ENCODE peak calls at places on chromosomes 16 and 17, in six cellular contexts. G, F, I, P, T and A are unnamed samples.

GRCh38 chr16:88469615-88470395 is 16.7 kb downstream of the ZFPM1 start:
- DNase-seq in F (no peak), I (no peak), T (no peak), P (no peak), G (no peak), A (no peak)

GRCh38 chr16:86319871-86320270 is 190.5 kb upstream of the FOXF1 start:
- DNase-seq in I (no peak), T (no peak), P (no peak), G (peak; percentile 38), F (no peak), A (no peak)

GRCh38 chr17:9241371-9241712 is 220.0 kb downstream of the NTN1 start:
- DNase-seq in P (no peak), T (no peak), I (peak; percentile 42), G (no peak), F (no peak), A (no peak)

GRCh38 chr17:57849163-57849873 is 526 bp downstream of the MRPS23 start:
- DNase-seq in F (no peak), P (no peak), G (no peak), T (no peak), I (no peak), A (no peak)

GRCh38 chr17:13925579-13925978 is 143.7 kb upstream of the COX10 start:
- DNase-seq in T (no peak), I (no peak), P (no peak), F (no peak), G (no peak), A (no peak)

GRCh38 chr17:77186141-77186604 is 45.4 kb downstream of the SEC14L1 start:
- DNase-seq in G (no peak), T (no peak), P (no peak), F (no peak), I (no peak), A (no peak)

GRCh38 chr17:48995332-48995870 is 1.8 kb upstream of the IGF2BP1 start:
- DNase-seq in F (peak; percentile 69), T (peak; percentile 85), I (peak; percentile 37), G (no peak), P (peak; percentile 78), A (peak; percentile 93)

GRCh38 chr16:50152386-50152806 is 710 bp upstream of the TENT4B start:
- DNase-seq in T (no peak), G (no peak), I (peak; percentile 58), F (no peak), P (peak; percentile 71), A (no peak)

GRCh38 chr17:76556759-76557367 is 17.0 kb downstream of the PRCD start:
- DNase-seq in G (peak; percentile 49), F (no peak), T (peak; percentile 35), I (peak; percentile 78), P (no peak), A (peak; percentile 51)

GRCh38 chr17:78735832-78736525 is 46.1 kb downstream of the CYTH1 start:
- DNase-seq in I (peak; percentile 46), P (no peak), G (no peak), T (no peak), F (no peak), A (peak; percentile 67)

GRCh38 chr17:50257574-50258224 is 16.6 kb upstream of the TMEM92 start:
- DNase-seq in G (no peak), T (peak; percentile 31), P (no peak), F (no peak), I (no peak), A (no peak)

GRCh38 chr17:43701318-43701743 is 39.6 kb upstream of the MEOX1 start:
- DNase-seq in T (no peak), I (peak; percentile 84), G (peak; percentile 76), P (no peak), F (no peak), A (no peak)

GRCh38 chr17:31437720-31438400 is 46.4 kb downstream of the RAB11FIP4 start:
- DNase-seq in P (no peak), T (peak; percentile 28), F (no peak), G (no peak), I (no peak), A (no peak)

GRCh38 chr17:7854851-7855642 is at the start of gene TMEM88:
- DNase-seq in T (peak; percentile 81), P (peak; percentile 66), I (peak; percentile 50), F (peak; percentile 83), G (no peak), A (peak; percentile 88)

GRCh38 chr16:79806757-79807156 is 206.2 kb upstream of the MAF start:
- DNase-seq in F (no peak), P (no peak), T (no peak), I (no peak), G (no peak), A (no peak)

GRCh38 chr16:89598199-89598598 is 15.2 kb upstream of the DPEP1 start:
- DNase-seq in T (no peak), P (no peak), F (no peak), G (peak; percentile 43), I (peak; percentile 77), A (peak; percentile 60)

GRCh38 chr16:29898786-29899515 is 399 bp downstream of the SEZ6L2 start:
- DNase-seq in F (peak; percentile 33), P (peak; percentile 90), I (peak; percentile 24), T (peak; percentile 87), G (no peak), A (no peak)

GRCh38 chr16:49464877-49465504 is 91.4 kb downstream of the C16orf78 start:
- DNase-seq in P (peak; percentile 88), T (peak; percentile 73), F (peak; percentile 37), G (no peak), I (no peak), A (peak; percentile 59)

GRCh38 chr16:46801428-46802049 is 29.4 kb downstream of the C16orf87 start:
- DNase-seq in I (peak; percentile 55), T (no peak), G (peak; percentile 25), F (no peak), P (no peak), A (peak; percentile 63)

GRCh38 chr16:49602201-49603041 is 228.8 kb downstream of the C16orf78 start:
- DNase-seq in P (peak; percentile 51), F (no peak), I (no peak), T (peak; percentile 33), G (no peak), A (peak; percentile 42)

GRCh38 chr17:55056530-55056929 is 88.0 kb downstream of the STXBP4 start:
- DNase-seq in F (no peak), T (no peak), I (no peak), G (no peak), P (no peak), A (no peak)

GRCh38 chr16:18800674-18801196 is 614 bp downstream of the ARL6IP1 start:
- DNase-seq in F (peak; percentile 48), T (no peak), G (no peak), I (peak; percentile 44), P (no peak), A (peak; percentile 44)
- H4K8ac ChIP-seq in F (no peak overlapping the region), T (no peak overlapping the region), G (peak overlapping the region; percentile 1), I (no peak overlapping the region), P (peak overlapping the region; percentile 68), A (no peak overlapping the region)

DNA sequence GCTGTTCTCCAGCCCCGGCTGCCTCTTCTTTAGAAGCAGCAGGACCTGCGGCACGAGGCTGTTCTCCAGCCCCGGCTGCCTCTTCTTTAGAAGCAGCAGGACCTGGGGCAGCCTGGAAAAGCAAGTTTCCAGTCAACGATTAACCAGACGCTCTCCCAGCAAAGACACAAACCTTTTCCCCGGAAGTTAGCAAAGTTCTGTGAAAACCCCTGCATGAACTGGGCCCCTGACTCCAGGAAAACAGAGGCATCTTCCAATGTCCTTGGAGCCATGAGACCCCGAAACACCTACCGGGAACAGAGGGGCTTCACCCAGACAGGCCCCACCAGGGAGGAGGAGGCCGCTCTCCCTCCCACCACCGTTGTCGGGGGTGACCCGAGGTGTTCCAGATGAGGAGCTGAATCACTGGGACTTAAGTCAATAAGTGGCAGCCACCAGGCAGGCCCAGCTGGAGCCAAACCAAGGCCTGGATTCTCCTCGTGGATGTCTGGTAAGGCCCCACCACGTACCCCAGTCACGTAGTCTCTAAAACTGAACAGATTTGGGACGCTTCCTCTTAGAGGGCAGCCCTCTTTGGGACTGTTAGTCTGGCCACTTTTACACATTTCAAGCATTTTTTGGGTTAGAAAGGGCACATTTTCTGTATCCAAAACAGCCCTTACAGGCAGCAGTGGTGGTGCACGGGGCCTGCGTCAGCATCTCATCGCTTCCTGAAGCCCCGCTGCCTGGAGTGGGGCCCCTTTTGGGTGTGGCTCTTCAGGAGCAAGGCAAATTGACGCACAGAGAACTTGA is at the start of gene RPH3AL:
- DNase-seq in F (peak; percentile 48), T (peak; percentile 54), G (no peak), P (no peak), I (peak; percentile 83), A (peak; percentile 72)
- H4K8ac ChIP-seq in F (peak within 1 kb of the TSS; percentile 78), T (no peak within 1 kb of the TSS), G (no peak within 1 kb of the TSS), P (peak within 1 kb of the TSS; percentile 93), I (peak within 1 kb of the TSS; percentile 98), A (no peak within 1 kb of the TSS)

GRCh38 chr16:78489072-78489471 is 389.6 kb downstream of the WWOX start:
- DNase-seq in T (no peak), F (no peak), P (no peak), I (no peak), G (no peak), A (no peak)
- H4K8ac ChIP-seq in T (no peak overlapping the region), F (no peak overlapping the region), P (no peak overlapping the region), I (no peak overlapping the region), G (no peak overlapping the region), A (no peak overlapping the region)

GRCh38 chr17:82841921-82842596 is 2.2 kb upstream of the ZNF750 start:
- DNase-seq in G (no peak), T (no peak), F (no peak), P (no peak), I (no peak), A (no peak)

GRCh38 chr17:82838386-82839063 is 1.3 kb downstream of the ZNF750 start:
- DNase-seq in G (peak; percentile 17), P (no peak), I (peak; percentile 32), T (no peak), F (no peak), A (no peak)

GRCh38 chr17:82837586-82838320 is 2.1 kb downstream of the ZNF750 start:
- DNase-seq in G (no peak), T (no peak), I (no peak), P (no peak), F (no peak), A (no peak)

GRCh38 chr17:82840431-82840831 is 609 bp upstream of the ZNF750 start:
- DNase-seq in P (no peak), T (no peak), G (no peak), I (no peak), F (no peak), A (peak; percentile 28)

GRCh38 chr17:82839617-82840292 is at the start of gene ZNF750:
- DNase-seq in P (no peak), I (no peak), G (no peak), F (no peak), T (no peak), A (peak; percentile 42)
- H4K8ac ChIP-seq in P (no peak within 1 kb of the TSS), I (no peak within 1 kb of the TSS), G (no peak within 1 kb of the TSS), F (peak within 1 kb of the TSS; percentile 29), T (no peak within 1 kb of the TSS), A (no peak within 1 kb of the TSS)

DNA sequence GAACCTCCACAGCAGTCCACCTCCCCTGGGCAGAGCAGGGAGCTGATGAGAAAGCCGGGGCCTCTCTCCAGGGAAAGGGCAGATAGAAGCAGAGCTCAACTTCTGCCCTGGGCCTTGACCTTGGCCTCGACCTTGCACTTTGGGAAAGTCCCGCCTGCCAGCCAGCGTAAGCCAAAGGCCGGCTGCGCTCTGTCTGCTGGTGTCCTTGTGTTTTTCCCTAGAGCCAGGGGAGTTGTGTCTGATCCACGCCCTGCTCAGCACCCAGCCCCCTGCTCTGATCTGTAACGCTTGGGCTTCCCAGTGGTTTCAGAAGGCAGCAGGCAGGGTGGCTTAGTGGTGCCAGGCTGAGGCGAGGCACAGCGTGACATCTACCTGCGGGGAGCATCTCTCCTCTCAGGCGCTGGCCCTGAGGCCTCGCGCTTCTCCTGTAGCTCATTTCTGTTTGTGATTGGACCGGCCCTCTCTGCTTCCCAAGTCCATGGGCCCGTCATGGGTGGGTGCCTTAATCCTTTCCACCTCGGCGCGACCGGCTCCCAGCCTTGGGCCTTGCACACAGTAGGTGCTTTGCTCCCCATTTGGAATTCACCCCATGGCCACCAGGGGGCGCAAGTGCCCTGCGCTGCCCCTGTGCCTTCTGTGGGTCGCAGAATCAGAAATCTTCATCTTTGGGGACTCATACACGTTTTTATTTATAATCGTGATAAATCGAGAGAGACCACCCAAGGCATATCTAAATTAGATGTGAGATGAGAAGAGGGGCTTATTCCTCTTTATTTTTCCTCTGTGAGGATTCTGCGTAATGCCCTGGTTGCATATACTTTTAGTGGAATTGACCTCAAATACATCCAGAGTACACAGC is 24.2 kb downstream of the SGSH start:
- DNase-seq in T (peak; percentile 76), F (no peak), I (peak; percentile 14), P (peak; percentile 90), G (no peak), A (peak; percentile 33)
- H4K8ac ChIP-seq in T (no peak overlapping the region), F (peak overlapping the region; percentile 65), I (no peak overlapping the region), P (peak overlapping the region; percentile 15), G (no peak overlapping the region), A (no peak overlapping the region)